ENCODE peak calls at places on chromosomes 4 and X, in six cellular contexts. E is IMR-90, J is mesenchymal stem cell, O is H9, H is H1, T is trophoblast cell. R is an unnamed sample.

GRCh38 chr4:128488055-128488705 is 200.6 kb upstream of the PGRMC2 start:
- DNase-seq in H (no peak), E (no peak), O (no peak), J (no peak), T (no peak), R (no peak)

GRCh38 chr4:162201673-162202072 is 37.9 kb upstream of the FSTL5 start:
- DNase-seq in T (no peak), J (peak), E (no peak), H (no peak), O (no peak), R (no peak)

GRCh38 chr4:183450108-183450507 is 5.7 kb downstream of the CDKN2AIP start:
- DNase-seq in H (no peak), T (no peak), E (no peak), J (no peak), O (no peak), R (no peak)

GRCh38 chrX:71622347-71623104 is 4.2 kb upstream of the CXCR3 start:
- DNase-seq in O (peak), E (peak), T (no peak), H (no peak), J (peak), R (peak)

GRCh38 chr4:115711575-115711974 is 598.2 kb upstream of the NDST4 start:
- DNase-seq in J (peak), T (no peak), E (no peak), H (no peak), O (no peak), R (peak)

GRCh38 chrX:123976671-123977316 is 15.3 kb downstream of the STAG2 start:
- DNase-seq in E (peak), J (peak), T (no peak), O (no peak), H (no peak), R (no peak)

GRCh38 chr4:40887690-40888089 is 137.9 kb downstream of the NSUN7 start:
- DNase-seq in T (no peak), E (peak), J (peak), O (no peak), H (no peak), R (no peak)

GRCh38 chr4:187780070-187780469 is 215.5 kb upstream of the ZFP42 start:
- DNase-seq in E (no peak), O (no peak), J (no peak), T (no peak), H (no peak), R (no peak)

GRCh38 chr4:128707864-128708263 is 101.6 kb upstream of the JADE1 start:
- DNase-seq in E (peak), H (no peak), T (no peak), O (no peak), J (no peak), R (no peak)

GRCh38 chrX:136166221-136166855 is 19.0 kb downstream of the FHL1 start:
- DNase-seq in T (peak), J (peak), H (no peak), E (peak), O (no peak), R (no peak)

GRCh38 chr4:125781656-125782055 is 466.9 kb downstream of the FAT4 start:
- DNase-seq in T (no peak), O (no peak), E (no peak), J (no peak), H (no peak), R (no peak)

GRCh38 chr4:10917475-10918103 is 233.0 kb upstream of the CLNK start:
- DNase-seq in T (no peak), E (no peak), H (no peak), J (no peak), O (no peak), R (no peak)

GRCh38 chr4:16692021-16692420 is 206.4 kb downstream of the LDB2 start:
- DNase-seq in O (no peak), T (no peak), E (peak), H (no peak), J (no peak), R (no peak)

GRCh38 chr4:39648827-39649558 is 10.3 kb upstream of the SMIM14 start:
- DNase-seq in E (no peak), T (no peak), O (peak), J (no peak), H (no peak), R (no peak)

GRCh38 chr4:10808591-10808990 is 124.0 kb upstream of the CLNK start:
- DNase-seq in H (no peak), E (peak), O (no peak), J (no peak), T (no peak), R (no peak)

GRCh38 chr4:72568959-72569718 is at the start of gene ADAMTS3:
- DNase-seq in H (peak), J (peak), T (peak), E (peak), O (peak), R (peak)

GRCh38 chr4:2220016-2220620 is 21.8 kb downstream of the HAUS3 start:
- DNase-seq in E (peak), T (peak), O (peak), H (no peak), J (peak), R (peak)

GRCh38 chrX:53374923-53375322 is 47.5 kb downstream of the SMC1A start:
- DNase-seq in J (no peak), E (no peak), T (no peak), O (no peak), H (no peak), R (no peak)

GRCh38 chrX:152913915-152914314 is 16.0 kb downstream of the ZNF185 start:
- DNase-seq in J (no peak), T (no peak), E (no peak), O (no peak), H (no peak), R (no peak)

GRCh38 chrX:100625985-100626491 is 10.6 kb downstream of the TSPAN6 start:
- DNase-seq in J (no peak), T (no peak), H (no peak), O (no peak), E (no peak), R (no peak)

GRCh38 chr4:107008115-107008514 is 28.0 kb downstream of the DKK2 start:
- DNase-seq in T (no peak), O (no peak), E (no peak), J (no peak), H (no peak), R (no peak)

GRCh38 chrX:132751043-132751690 is 207.3 kb downstream of the HS6ST2 start:
- DNase-seq in O (peak), H (no peak), T (no peak), J (no peak), E (no peak), R (no peak)
- H4K91ac ChIP-seq in O (no peak), H (peak), T (no peak), J (no peak), E (no peak), R (no peak)

GRCh38 chr4:6953751-6954380 is 44.2 kb downstream of the TBC1D14 start:
- DNase-seq in E (peak), J (peak), H (no peak), O (peak), T (peak), R (no peak)
- H2AK5ac ChIP-seq in E (peak), J (peak), H (peak), O (no peak), T (no peak), R (peak)

GRCh38 chr4:141340458-141340857 is 119.8 kb downstream of the ZNF330 start:
- DNase-seq in J (no peak), T (no peak), E (no peak), H (no peak), O (no peak), R (no peak)
- H4K91ac ChIP-seq in J (no peak), T (no peak), E (no peak), H (no peak), O (no peak), R (no peak)

DNA sequence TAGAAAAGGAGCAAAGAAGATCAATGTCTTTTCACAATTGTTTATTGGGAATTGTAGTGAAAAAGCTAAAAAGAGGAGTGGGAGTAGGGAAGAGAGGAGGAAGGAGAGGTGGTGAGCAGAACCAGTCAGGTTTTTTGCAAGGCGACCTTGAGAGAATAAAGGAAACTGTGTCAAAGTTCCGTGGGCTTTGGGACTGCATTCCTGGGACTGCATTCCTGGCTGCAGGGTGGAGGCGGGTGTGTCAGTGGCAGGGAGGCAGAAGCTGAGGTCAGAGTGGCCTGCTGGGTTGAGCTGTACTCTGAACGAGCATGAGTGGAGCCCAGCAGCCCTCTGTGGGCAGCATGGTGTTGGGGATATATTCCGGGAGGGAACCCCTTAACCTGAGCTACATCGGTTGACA is 66.8 kb upstream of the UCP1 start:
- DNase-seq in J (no peak), T (peak), O (peak), E (no peak), H (no peak), R (no peak)
- H2AK5ac ChIP-seq in J (peak), T (peak), O (no peak), E (peak), H (no peak), R (no peak)

GRCh38 chrX:10569946-10570345 is 50.4 kb downstream of the MID1 start:
- DNase-seq in O (no peak), E (peak), T (no peak), J (no peak), H (no peak), R (no peak)
- H4K91ac ChIP-seq in O (no peak), E (peak), T (no peak), J (no peak), H (no peak), R (no peak)

GRCh38 chr4:159017323-159018036 is 85.4 kb upstream of the RAPGEF2 start:
- DNase-seq in T (no peak), E (no peak), J (no peak), H (no peak), O (no peak), R (no peak)

GRCh38 chr4:159016527-159017137 is 86.2 kb upstream of the RAPGEF2 start:
- DNase-seq in T (no peak), E (peak), O (peak), H (no peak), J (peak), R (peak)

GRCh38 chr4:159018062-159018629 is 84.7 kb upstream of the RAPGEF2 start:
- DNase-seq in H (no peak), O (no peak), T (no peak), E (no peak), J (no peak), R (no peak)

GRCh38 chr4:159021597-159022385 is 81.1 kb upstream of the RAPGEF2 start:
- DNase-seq in O (peak), H (no peak), J (no peak), T (no peak), E (no peak), R (no peak)

GRCh38 chr4:159019356-159019755 is 83.5 kb upstream of the RAPGEF2 start:
- DNase-seq in J (no peak), T (no peak), O (no peak), E (no peak), H (no peak), R (no peak)
- H2AK5ac ChIP-seq in J (no peak), T (no peak), O (no peak), E (no peak), H (no peak), R (no peak)

GRCh38 chr4:82811838-82812672 is 13.5 kb upstream of the SCD5 start:
- DNase-seq in H (no peak), T (no peak), O (no peak), E (peak), J (peak), R (peak)
- H4K91ac ChIP-seq in H (no peak), T (no peak), O (no peak), E (no peak), J (no peak), R (no peak)